ENCODE peak calls at places on chromosomes 2 and 18, in ten cellular contexts. F is iPS-NIHi11; O is activated T-helper 1 cell treated with Interleukin-2 at 50 U/mL for 16 hours; Q is left cardiac atrium; M is T-helper 2 cell; Z is HEK293T; S is M059J; K is A549; W is activated CD8-positive, alpha-beta memory T cell treated with anti-CD3 and anti-CD28 coated beads, Interleukin-2, amount 50 U/mL, for 48 hours; I is T-helper 1 cell. R is an unnamed sample.
A peak's percentile ranks its signal among the peaks of the same experiment; 100 is the strongest.

GRCh38 chr2:144886847-144887246 is 366.9 kb upstream of the ZEB2 start:
- DNase-seq in F (no peak), O (no peak), Q (peak; percentile 68), M (no peak), Z (no peak), S (no peak), K (no peak), W (no peak), I (no peak), R (no peak)

GRCh38 chr2:170113168-170113567 is 64.8 kb upstream of the MYO3B start:
- DNase-seq in F (no peak), O (no peak), Q (no peak), M (no peak), Z (no peak), S (no peak), K (no peak), W (no peak), I (no peak), R (no peak)

GRCh38 chr2:112155331-112156151 is 17.4 kb downstream of the FBLN7 start:
- DNase-seq in F (no peak), O (peak; percentile 34), Q (no peak), M (peak; percentile 15), Z (no peak), S (no peak), K (no peak), W (peak; percentile 67), I (peak; percentile 79), R (no peak)

GRCh38 chr2:71896385-71897144 is 251.1 kb downstream of the CYP26B1 start:
- DNase-seq in F (no peak), O (no peak), Q (no peak), M (no peak), Z (peak; percentile 1), S (no peak), K (no peak), W (no peak), I (no peak), R (no peak)

GRCh38 chr2:51151490-51152140 is 119.7 kb upstream of the NRXN1 start:
- DNase-seq in F (no peak), O (no peak), Q (no peak), M (no peak), Z (no peak), S (no peak), K (no peak), W (no peak), I (no peak), R (no peak)

GRCh38 chr2:240739797-240740196 is 48.1 kb downstream of the AQP12A start:
- DNase-seq in F (no peak), O (no peak), Q (no peak), M (peak; percentile 57), Z (no peak), S (no peak), K (no peak), W (peak; percentile 56), I (no peak), R (no peak)

GRCh38 chr2:54528311-54528945 is 72.3 kb downstream of the SPTBN1 start:
- DNase-seq in F (no peak), O (no peak), Q (no peak), M (no peak), Z (no peak), S (no peak), K (no peak), W (no peak), I (no peak), R (no peak)

GRCh38 chr18:49839012-49839411 is 25.7 kb upstream of the ACAA2 start:
- DNase-seq in F (no peak), O (no peak), Q (no peak), M (no peak), Z (no peak), S (peak; percentile 92), K (peak; percentile 39), W (no peak), I (no peak), R (no peak)

GRCh38 chr2:126700073-126700581 is 44.2 kb downstream of the GYPC start:
- DNase-seq in F (no peak), O (no peak), Q (no peak), M (no peak), Z (no peak), S (no peak), K (no peak), W (no peak), I (no peak), R (peak; percentile 51)

GRCh38 chr2:60140180-60140579 is 413.3 kb downstream of the BCL11A start:
- DNase-seq in F (no peak), O (no peak), Q (no peak), M (no peak), Z (no peak), S (no peak), K (no peak), W (no peak), I (no peak), R (no peak)

GRCh38 chr2:73111300-73112025 is 1.3 kb downstream of the RAB11FIP5 start:
- DNase-seq in F (peak; percentile 54), O (no peak), Q (peak; percentile 64), M (no peak), Z (peak; percentile 28), S (peak; percentile 81), K (peak; percentile 61), W (peak; percentile 60), I (peak; percentile 9), R (no peak)

GRCh38 chr2:240991378-240992263 is 6.8 kb upstream of the SNED1 start:
- DNase-seq in F (peak; percentile 38), O (no peak), Q (peak; percentile 93), M (no peak), Z (no peak), S (peak; percentile 96), K (peak; percentile 70), W (peak; percentile 50), I (no peak), R (peak; percentile 70)

GRCh38 chr2:181876614-181877063 is 14.9 kb upstream of the ITPRID2 start:
- DNase-seq in F (no peak), O (no peak), Q (peak; percentile 18), M (no peak), Z (no peak), S (peak; percentile 76), K (peak; percentile 95), W (no peak), I (no peak), R (no peak)

GRCh38 chr2:44972771-44973535 is 31.5 kb downstream of the SIX3 start:
- DNase-seq in F (no peak), O (no peak), Q (no peak), M (no peak), Z (no peak), S (peak; percentile 19), K (no peak), W (no peak), I (no peak), R (no peak)